ENCODE peak calls at places on chromosomes 4 and X, in nine cellular contexts. One of them, this sample, is unnamed. For H3K27me3, the result is how much of the 10 kb centered on the place peaks cover.

GRCh38 chr4:147103403-147103946 is 157.8 kb upstream of the TTC29 start:
- DNase-seq in CD4-positive, alpha-beta T cell: no peak
- DNase-seq in CD8-positive, alpha-beta T cell: no peak
- DNase-seq in H9: no peak
- DNase-seq in uterus: peak
- DNase-seq in stomach: no peak
- DNase-seq in fibroblast of lung: peak
- DNase-seq in tibial nerve: peak
- DNase-seq in aorta: peak
- DNase-seq in this sample: no peak

GRCh38 chr4:80361329-80361900 is 25.9 kb downstream of the CFAP299 start:
- DNase-seq in tibial nerve: no peak
- DNase-seq in aorta: no peak
- DNase-seq in stomach: no peak
- DNase-seq in H9: no peak
- DNase-seq in CD8-positive, alpha-beta T cell: no peak
- DNase-seq in uterus: no peak
- DNase-seq in CD4-positive, alpha-beta T cell: no peak
- DNase-seq in fibroblast of lung: peak
- DNase-seq in this sample: no peak

GRCh38 chr4:54386693-54387092 is 157.6 kb downstream of the PDGFRA start:
- DNase-seq in uterus: no peak
- DNase-seq in stomach: no peak
- DNase-seq in CD8-positive, alpha-beta T cell: no peak
- DNase-seq in fibroblast of lung: no peak
- DNase-seq in CD4-positive, alpha-beta T cell: no peak
- DNase-seq in aorta: no peak
- DNase-seq in tibial nerve: no peak
- DNase-seq in H9: no peak
- DNase-seq in this sample: no peak

GRCh38 chr4:41933997-41934812 is 1.0 kb upstream of the TMEM33 start:
- DNase-seq in fibroblast of lung: no peak
- DNase-seq in stomach: no peak
- DNase-seq in tibial nerve: peak
- DNase-seq in CD8-positive, alpha-beta T cell: no peak
- DNase-seq in uterus: no peak
- DNase-seq in CD4-positive, alpha-beta T cell: no peak
- DNase-seq in aorta: no peak
- DNase-seq in H9: peak
- DNase-seq in this sample: no peak

GRCh38 chr4:11404431-11404830 is 24.3 kb downstream of the HS3ST1 start:
- DNase-seq in aorta: no peak
- DNase-seq in stomach: no peak
- DNase-seq in fibroblast of lung: no peak
- DNase-seq in uterus: no peak
- DNase-seq in CD4-positive, alpha-beta T cell: no peak
- DNase-seq in H9: no peak
- DNase-seq in tibial nerve: no peak
- DNase-seq in CD8-positive, alpha-beta T cell: no peak
- DNase-seq in this sample: no peak

GRCh38 chr4:185821029-185821419 is 9.0 kb upstream of the SORBS2 start:
- DNase-seq in stomach: peak
- DNase-seq in fibroblast of lung: no peak
- DNase-seq in CD8-positive, alpha-beta T cell: no peak
- DNase-seq in H9: no peak
- DNase-seq in uterus: no peak
- DNase-seq in aorta: no peak
- DNase-seq in tibial nerve: no peak
- DNase-seq in CD4-positive, alpha-beta T cell: no peak
- DNase-seq in this sample: no peak

GRCh38 chr4:85707591-85707990 is 232.6 kb downstream of the ARHGAP24 start:
- DNase-seq in stomach: no peak
- DNase-seq in CD8-positive, alpha-beta T cell: no peak
- DNase-seq in aorta: no peak
- DNase-seq in fibroblast of lung: no peak
- DNase-seq in CD4-positive, alpha-beta T cell: no peak
- DNase-seq in H9: no peak
- DNase-seq in tibial nerve: no peak
- DNase-seq in uterus: no peak
- DNase-seq in this sample: no peak

GRCh38 chr4:76420901-76421581 is at the start of gene CCDC158:
- DNase-seq in H9: no peak
- DNase-seq in tibial nerve: no peak
- DNase-seq in fibroblast of lung: peak
- DNase-seq in CD4-positive, alpha-beta T cell: no peak
- DNase-seq in stomach: peak
- DNase-seq in uterus: no peak
- DNase-seq in aorta: peak
- DNase-seq in CD8-positive, alpha-beta T cell: no peak
- DNase-seq in this sample: peak

GRCh38 chr4:8723222-8723980 is 130.8 kb downstream of the CPZ start:
- DNase-seq in aorta: no peak
- DNase-seq in tibial nerve: no peak
- DNase-seq in fibroblast of lung: no peak
- DNase-seq in stomach: no peak
- DNase-seq in CD4-positive, alpha-beta T cell: no peak
- DNase-seq in H9: peak
- DNase-seq in CD8-positive, alpha-beta T cell: no peak
- DNase-seq in uterus: peak
- DNase-seq in this sample: no peak

GRCh38 chr4:17704020-17704657 is 77.3 kb downstream of the FAM184B start:
- DNase-seq in stomach: no peak
- DNase-seq in H9: no peak
- DNase-seq in aorta: no peak
- DNase-seq in CD4-positive, alpha-beta T cell: no peak
- DNase-seq in tibial nerve: no peak
- DNase-seq in CD8-positive, alpha-beta T cell: no peak
- DNase-seq in fibroblast of lung: no peak
- DNase-seq in uterus: no peak
- DNase-seq in this sample: no peak

GRCh38 chr4:11297201-11297600 is 131.5 kb downstream of the HS3ST1 start:
- DNase-seq in fibroblast of lung: no peak
- DNase-seq in CD8-positive, alpha-beta T cell: no peak
- DNase-seq in tibial nerve: no peak
- DNase-seq in stomach: no peak
- DNase-seq in aorta: no peak
- DNase-seq in uterus: no peak
- DNase-seq in CD4-positive, alpha-beta T cell: no peak
- DNase-seq in H9: no peak
- DNase-seq in this sample: no peak

GRCh38 chrX:134528936-134529335 is 69.0 kb downstream of the HPRT1 start:
- DNase-seq in stomach: no peak
- DNase-seq in fibroblast of lung: no peak
- DNase-seq in CD4-positive, alpha-beta T cell: no peak
- DNase-seq in CD8-positive, alpha-beta T cell: no peak
- DNase-seq in tibial nerve: no peak
- DNase-seq in H9: no peak
- DNase-seq in uterus: no peak
- DNase-seq in aorta: no peak
- DNase-seq in this sample: no peak

GRCh38 chr4:123809864-123810263 is 413.3 kb downstream of the SPRY1 start:
- DNase-seq in CD4-positive, alpha-beta T cell: no peak
- DNase-seq in stomach: no peak
- DNase-seq in uterus: no peak
- DNase-seq in tibial nerve: no peak
- DNase-seq in H9: no peak
- DNase-seq in CD8-positive, alpha-beta T cell: no peak
- DNase-seq in aorta: no peak
- DNase-seq in fibroblast of lung: no peak
- DNase-seq in this sample: no peak

GRCh38 chr4:74426101-74426500 is 18.8 kb upstream of the AREG start:
- DNase-seq in tibial nerve: no peak
- DNase-seq in stomach: no peak
- DNase-seq in aorta: no peak
- DNase-seq in H9: no peak
- DNase-seq in fibroblast of lung: peak
- DNase-seq in CD4-positive, alpha-beta T cell: no peak
- DNase-seq in uterus: no peak
- DNase-seq in CD8-positive, alpha-beta T cell: no peak
- DNase-seq in this sample: no peak

GRCh38 chr4:123939621-123940020 is 543.0 kb downstream of the SPRY1 start:
- DNase-seq in stomach: no peak
- DNase-seq in H9: no peak
- DNase-seq in CD4-positive, alpha-beta T cell: no peak
- DNase-seq in fibroblast of lung: peak
- DNase-seq in tibial nerve: no peak
- DNase-seq in aorta: no peak
- DNase-seq in uterus: no peak
- DNase-seq in CD8-positive, alpha-beta T cell: no peak
- DNase-seq in this sample: no peak

GRCh38 chr4:16418814-16419213 is 192.5 kb upstream of the TAPT1 start:
- DNase-seq in CD8-positive, alpha-beta T cell: no peak
- DNase-seq in CD4-positive, alpha-beta T cell: no peak
- DNase-seq in H9: no peak
- DNase-seq in stomach: no peak
- DNase-seq in uterus: no peak
- DNase-seq in aorta: no peak
- DNase-seq in tibial nerve: no peak
- DNase-seq in fibroblast of lung: peak
- DNase-seq in this sample: no peak

GRCh38 chrX:94400488-94400887 is 726.5 kb downstream of the FAM133A start:
- DNase-seq in uterus: no peak
- DNase-seq in tibial nerve: no peak
- DNase-seq in stomach: peak
- DNase-seq in CD8-positive, alpha-beta T cell: no peak
- DNase-seq in fibroblast of lung: no peak
- DNase-seq in H9: peak
- DNase-seq in CD4-positive, alpha-beta T cell: no peak
- DNase-seq in aorta: no peak
- DNase-seq in this sample: peak

GRCh38 chr4:119623025-119623424 is 5.6 kb downstream of the PDE5A start:
- DNase-seq in CD8-positive, alpha-beta T cell: no peak
- DNase-seq in CD4-positive, alpha-beta T cell: no peak
- DNase-seq in aorta: no peak
- DNase-seq in tibial nerve: no peak
- DNase-seq in H9: no peak
- DNase-seq in fibroblast of lung: no peak
- DNase-seq in stomach: no peak
- DNase-seq in uterus: no peak
- DNase-seq in this sample: no peak

DNA sequence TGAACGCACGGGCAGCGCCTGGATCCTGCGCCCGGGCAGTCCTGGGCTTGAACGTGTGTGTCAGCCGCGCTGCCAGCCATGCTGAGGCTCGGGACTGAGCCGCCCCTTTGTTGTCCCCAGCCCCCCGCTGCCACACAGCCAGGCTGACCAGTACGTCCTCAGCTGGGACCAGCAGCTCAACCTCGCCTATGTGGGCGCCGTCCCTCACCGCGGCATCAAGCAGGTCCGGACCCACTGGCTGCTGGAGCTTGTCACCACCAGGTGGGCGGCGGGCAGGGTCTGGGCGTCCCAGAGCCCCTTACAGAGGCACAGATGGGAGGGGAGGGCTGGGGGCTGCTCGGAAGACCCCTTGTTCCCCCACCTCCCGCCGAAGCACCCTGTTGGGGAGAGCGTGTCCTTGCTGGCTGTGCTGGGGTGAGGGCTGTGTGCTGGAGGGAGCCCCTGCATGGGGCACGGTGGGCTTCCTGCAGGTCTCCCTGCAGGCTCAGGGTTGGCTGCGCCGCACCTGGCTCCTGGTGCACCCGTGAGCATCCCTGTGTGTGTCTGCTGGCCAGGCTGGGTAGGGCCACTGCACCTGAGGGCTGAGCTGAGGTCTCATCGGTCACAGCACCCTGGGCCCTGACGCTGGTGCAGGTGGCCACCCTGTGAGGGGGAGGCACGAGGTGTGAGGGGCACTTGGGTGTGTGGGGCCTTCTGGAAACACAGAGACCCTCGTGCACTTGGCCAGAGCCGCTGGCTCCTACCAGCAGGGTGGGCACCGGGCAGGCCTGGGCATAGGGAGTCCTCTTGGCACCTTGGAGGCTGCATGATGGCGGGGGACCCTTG is 1.1 kb downstream of the IDUA start:
- DNase-seq in tibial nerve: no peak
- DNase-seq in aorta: no peak
- DNase-seq in CD4-positive, alpha-beta T cell: no peak
- DNase-seq in stomach: no peak
- DNase-seq in H9: no peak
- DNase-seq in fibroblast of lung: no peak
- DNase-seq in CD8-positive, alpha-beta T cell: no peak
- DNase-seq in uterus: no peak
- DNase-seq in this sample: no peak
- H3K27me3 ChIP-seq in tibial nerve: under half
- H3K27me3 ChIP-seq in aorta: under half
- H3K27me3 ChIP-seq in CD4-positive, alpha-beta T cell: under half
- H3K27me3 ChIP-seq in stomach: under half
- H3K27me3 ChIP-seq in H9: under half
- H3K27me3 ChIP-seq in fibroblast of lung: under half
- H3K27me3 ChIP-seq in CD8-positive, alpha-beta T cell: under half
- H3K27me3 ChIP-seq in uterus: under half
- H3K27me3 ChIP-seq in this sample: under half

GRCh38 chrX:9767375-9767774 is 1.7 kb upstream of the GPR143 start:
- DNase-seq in aorta: no peak
- DNase-seq in tibial nerve: no peak
- DNase-seq in H9: no peak
- DNase-seq in CD4-positive, alpha-beta T cell: no peak
- DNase-seq in CD8-positive, alpha-beta T cell: no peak
- DNase-seq in stomach: no peak
- DNase-seq in fibroblast of lung: no peak
- DNase-seq in uterus: no peak
- DNase-seq in this sample: no peak
- H3K27me3 ChIP-seq in aorta: under half
- H3K27me3 ChIP-seq in tibial nerve: under half
- H3K27me3 ChIP-seq in H9: under half
- H3K27me3 ChIP-seq in CD4-positive, alpha-beta T cell: under half
- H3K27me3 ChIP-seq in CD8-positive, alpha-beta T cell: under half
- H3K27me3 ChIP-seq in stomach: under half
- H3K27me3 ChIP-seq in fibroblast of lung: under half
- H3K27me3 ChIP-seq in uterus: under half
- H3K27me3 ChIP-seq in this sample: under half

GRCh38 chrX:130418066-130418465 is 16.3 kb downstream of the RBMX2 start:
- DNase-seq in tibial nerve: no peak
- DNase-seq in fibroblast of lung: no peak
- DNase-seq in stomach: no peak
- DNase-seq in H9: no peak
- DNase-seq in uterus: no peak
- DNase-seq in CD8-positive, alpha-beta T cell: no peak
- DNase-seq in aorta: no peak
- DNase-seq in CD4-positive, alpha-beta T cell: no peak
- DNase-seq in this sample: no peak
- H3K27me3 ChIP-seq in tibial nerve: under half
- H3K27me3 ChIP-seq in fibroblast of lung: under half
- H3K27me3 ChIP-seq in stomach: under half
- H3K27me3 ChIP-seq in H9: under half
- H3K27me3 ChIP-seq in uterus: under half
- H3K27me3 ChIP-seq in CD8-positive, alpha-beta T cell: under half
- H3K27me3 ChIP-seq in aorta: under half
- H3K27me3 ChIP-seq in CD4-positive, alpha-beta T cell: under half
- H3K27me3 ChIP-seq in this sample: under half

DNA sequence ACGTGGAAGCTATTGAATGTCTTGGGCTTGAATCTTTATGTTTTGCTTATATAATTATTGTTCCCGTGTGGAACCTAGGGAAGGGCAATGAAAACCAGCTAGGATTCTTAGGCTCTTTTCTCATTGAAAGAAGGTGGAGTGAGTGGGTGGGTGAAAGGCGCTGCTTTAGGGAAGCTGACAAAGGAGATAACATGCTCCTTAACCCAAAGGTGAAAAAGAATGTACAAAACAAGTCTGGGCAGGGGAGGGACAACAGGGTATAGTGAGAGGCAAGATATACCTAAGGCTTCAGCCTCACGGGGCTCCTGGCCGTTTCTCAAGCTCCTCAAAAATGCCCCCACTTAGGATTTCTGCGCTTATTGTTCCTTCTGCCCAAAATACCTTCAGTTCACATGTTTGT is 1.8 kb downstream of the SH2D1A start:
- DNase-seq in CD4-positive, alpha-beta T cell: no peak
- DNase-seq in uterus: no peak
- DNase-seq in H9: no peak
- DNase-seq in fibroblast of lung: no peak
- DNase-seq in tibial nerve: no peak
- DNase-seq in aorta: no peak
- DNase-seq in CD8-positive, alpha-beta T cell: no peak
- DNase-seq in stomach: no peak
- DNase-seq in this sample: no peak
- H3K27me3 ChIP-seq in CD4-positive, alpha-beta T cell: under half
- H3K27me3 ChIP-seq in uterus: under half
- H3K27me3 ChIP-seq in H9: under half
- H3K27me3 ChIP-seq in fibroblast of lung: under half
- H3K27me3 ChIP-seq in tibial nerve: under half
- H3K27me3 ChIP-seq in aorta: under half
- H3K27me3 ChIP-seq in CD8-positive, alpha-beta T cell: under half
- H3K27me3 ChIP-seq in stomach: under half
- H3K27me3 ChIP-seq in this sample: under half